ENCODE peak calls at places on chromosome X, in seven cellular contexts. One of them, this sample, is unnamed.

GRCh38 chrX:41145920-41146608 is 60.8 kb downstream of the USP9X start:
- DNase-seq in dorsolateral prefrontal cortex: no peak
- DNase-seq in foreskin keratinocyte: peak
- DNase-seq in cardiac muscle cell: no peak
- DNase-seq in hepatocyte: peak
- DNase-seq in coronary artery: no peak
- DNase-seq in fibroblast of lung: peak
- DNase-seq in this sample: peak

GRCh38 chrX:140440891-140441290 is 64.0 kb downstream of the SOX3 start:
- DNase-seq in dorsolateral prefrontal cortex: no peak
- DNase-seq in fibroblast of lung: peak
- DNase-seq in coronary artery: no peak
- DNase-seq in hepatocyte: peak
- DNase-seq in foreskin keratinocyte: no peak
- DNase-seq in cardiac muscle cell: peak
- DNase-seq in this sample: no peak

GRCh38 chrX:675896-676295 is 45.3 kb downstream of the SHOX start:
- DNase-seq in coronary artery: no peak
- DNase-seq in cardiac muscle cell: no peak
- DNase-seq in hepatocyte: no peak
- DNase-seq in fibroblast of lung: no peak
- DNase-seq in dorsolateral prefrontal cortex: no peak
- DNase-seq in foreskin keratinocyte: no peak
- DNase-seq in this sample: no peak

GRCh38 chrX:65587616-65588526 is 53.3 kb upstream of the LAS1L start:
- DNase-seq in cardiac muscle cell: no peak
- DNase-seq in fibroblast of lung: peak
- DNase-seq in foreskin keratinocyte: peak
- DNase-seq in dorsolateral prefrontal cortex: peak
- DNase-seq in hepatocyte: peak
- DNase-seq in coronary artery: peak
- DNase-seq in this sample: peak

GRCh38 chrX:40158036-40158706 is 60.4 kb upstream of the BCOR start:
- DNase-seq in dorsolateral prefrontal cortex: no peak
- DNase-seq in hepatocyte: peak
- DNase-seq in foreskin keratinocyte: no peak
- DNase-seq in fibroblast of lung: no peak
- DNase-seq in coronary artery: no peak
- DNase-seq in cardiac muscle cell: peak
- DNase-seq in this sample: no peak

GRCh38 chrX:130878350-130879341 is 24.4 kb downstream of the ENOX2 start:
- DNase-seq in cardiac muscle cell: no peak
- DNase-seq in coronary artery: no peak
- DNase-seq in foreskin keratinocyte: peak
- DNase-seq in dorsolateral prefrontal cortex: no peak
- DNase-seq in fibroblast of lung: peak
- DNase-seq in hepatocyte: no peak
- DNase-seq in this sample: peak

GRCh38 chrX:120517936-120518335 is 42.8 kb downstream of the CUL4B start:
- DNase-seq in cardiac muscle cell: no peak
- DNase-seq in foreskin keratinocyte: peak
- DNase-seq in hepatocyte: no peak
- DNase-seq in coronary artery: no peak
- DNase-seq in dorsolateral prefrontal cortex: no peak
- DNase-seq in fibroblast of lung: peak
- DNase-seq in this sample: no peak

GRCh38 chrX:152923599-152923998 is 25.7 kb downstream of the ZNF185 start:
- DNase-seq in foreskin keratinocyte: no peak
- DNase-seq in coronary artery: no peak
- DNase-seq in hepatocyte: no peak
- DNase-seq in dorsolateral prefrontal cortex: no peak
- DNase-seq in cardiac muscle cell: no peak
- DNase-seq in fibroblast of lung: no peak
- DNase-seq in this sample: no peak

GRCh38 chrX:105822138-105823091 is at the start of gene NRK:
- DNase-seq in cardiac muscle cell: peak
- DNase-seq in coronary artery: no peak
- DNase-seq in dorsolateral prefrontal cortex: no peak
- DNase-seq in foreskin keratinocyte: no peak
- DNase-seq in hepatocyte: peak
- DNase-seq in fibroblast of lung: peak
- DNase-seq in this sample: no peak

GRCh38 chrX:136318895-136319597 is 18.3 kb downstream of the ADGRG4 start:
- DNase-seq in coronary artery: no peak
- DNase-seq in hepatocyte: no peak
- DNase-seq in cardiac muscle cell: no peak
- DNase-seq in foreskin keratinocyte: no peak
- DNase-seq in fibroblast of lung: no peak
- DNase-seq in dorsolateral prefrontal cortex: no peak
- DNase-seq in this sample: no peak

GRCh38 chrX:107677909-107678308 is 49.6 kb downstream of the PRPS1 start:
- DNase-seq in foreskin keratinocyte: no peak
- DNase-seq in cardiac muscle cell: no peak
- DNase-seq in dorsolateral prefrontal cortex: no peak
- DNase-seq in hepatocyte: no peak
- DNase-seq in fibroblast of lung: no peak
- DNase-seq in coronary artery: peak
- DNase-seq in this sample: no peak

GRCh38 chrX:63673896-63674295 is 111.1 kb downstream of the ARHGEF9 start:
- DNase-seq in coronary artery: no peak
- DNase-seq in dorsolateral prefrontal cortex: no peak
- DNase-seq in hepatocyte: no peak
- DNase-seq in cardiac muscle cell: no peak
- DNase-seq in fibroblast of lung: no peak
- DNase-seq in foreskin keratinocyte: no peak
- DNase-seq in this sample: no peak

GRCh38 chrX:130418066-130418465 is 16.3 kb downstream of the RBMX2 start:
- DNase-seq in fibroblast of lung: no peak
- DNase-seq in cardiac muscle cell: no peak
- DNase-seq in dorsolateral prefrontal cortex: no peak
- DNase-seq in foreskin keratinocyte: no peak
- DNase-seq in coronary artery: no peak
- DNase-seq in hepatocyte: no peak
- DNase-seq in this sample: no peak

GRCh38 chrX:80808854-80809493 is 703 bp downstream of the BRWD3 start:
- DNase-seq in hepatocyte: peak
- DNase-seq in cardiac muscle cell: peak
- DNase-seq in coronary artery: peak
- DNase-seq in dorsolateral prefrontal cortex: peak
- DNase-seq in fibroblast of lung: peak
- DNase-seq in foreskin keratinocyte: peak
- DNase-seq in this sample: peak

GRCh38 chrX:134692233-134692632 is 34.0 kb upstream of the PLAC1 start:
- DNase-seq in cardiac muscle cell: no peak
- DNase-seq in dorsolateral prefrontal cortex: no peak
- DNase-seq in fibroblast of lung: no peak
- DNase-seq in hepatocyte: no peak
- DNase-seq in foreskin keratinocyte: no peak
- DNase-seq in coronary artery: no peak
- DNase-seq in this sample: no peak

GRCh38 chrX:77785400-77785745 is 643 bp downstream of the ATRX start:
- DNase-seq in hepatocyte: peak
- DNase-seq in cardiac muscle cell: peak
- DNase-seq in coronary artery: no peak
- DNase-seq in dorsolateral prefrontal cortex: no peak
- DNase-seq in fibroblast of lung: peak
- DNase-seq in foreskin keratinocyte: no peak
- DNase-seq in this sample: peak

GRCh38 chrX:1392376-1393130 is 640 bp upstream of the SLC25A6 start:
- DNase-seq in fibroblast of lung: peak
- DNase-seq in cardiac muscle cell: peak
- DNase-seq in hepatocyte: peak
- DNase-seq in coronary artery: peak
- DNase-seq in dorsolateral prefrontal cortex: peak
- DNase-seq in foreskin keratinocyte: peak
- DNase-seq in this sample: peak

GRCh38 chrX:7163146-7163677 is 15.3 kb upstream of the PUDP start:
- DNase-seq in foreskin keratinocyte: no peak
- DNase-seq in cardiac muscle cell: no peak
- DNase-seq in hepatocyte: no peak
- DNase-seq in fibroblast of lung: no peak
- DNase-seq in dorsolateral prefrontal cortex: no peak
- DNase-seq in coronary artery: no peak
- DNase-seq in this sample: no peak

GRCh38 chrX:819684-820083 is 189.1 kb downstream of the SHOX start:
- DNase-seq in dorsolateral prefrontal cortex: no peak
- DNase-seq in hepatocyte: no peak
- DNase-seq in coronary artery: no peak
- DNase-seq in cardiac muscle cell: no peak
- DNase-seq in foreskin keratinocyte: no peak
- DNase-seq in fibroblast of lung: no peak
- DNase-seq in this sample: no peak

GRCh38 chrX:53440101-53440500 is 5.9 kb upstream of the HSD17B10 start:
- DNase-seq in dorsolateral prefrontal cortex: no peak
- DNase-seq in hepatocyte: no peak
- DNase-seq in foreskin keratinocyte: peak
- DNase-seq in fibroblast of lung: no peak
- DNase-seq in coronary artery: no peak
- DNase-seq in cardiac muscle cell: no peak
- DNase-seq in this sample: no peak

GRCh38 chrX:120769576-120770341 is 105.9 kb downstream of the CT47B1 start:
- DNase-seq in coronary artery: no peak
- DNase-seq in dorsolateral prefrontal cortex: no peak
- DNase-seq in cardiac muscle cell: peak
- DNase-seq in foreskin keratinocyte: peak
- DNase-seq in hepatocyte: peak
- DNase-seq in fibroblast of lung: peak
- DNase-seq in this sample: peak

GRCh38 chrX:84729809-84730208 is 227.6 kb upstream of the HDX start:
- DNase-seq in hepatocyte: peak
- DNase-seq in cardiac muscle cell: peak
- DNase-seq in foreskin keratinocyte: peak
- DNase-seq in dorsolateral prefrontal cortex: no peak
- DNase-seq in coronary artery: no peak
- DNase-seq in fibroblast of lung: peak
- DNase-seq in this sample: no peak
- TF ChIP-seq CTCF in hepatocyte: peak
- TF ChIP-seq CTCF in cardiac muscle cell: peak
- TF ChIP-seq CTCF in foreskin keratinocyte: peak
- TF ChIP-seq CTCF in dorsolateral prefrontal cortex: peak
- TF ChIP-seq CTCF in coronary artery: peak
- TF ChIP-seq CTCF in fibroblast of lung: peak
- TF ChIP-seq CTCF in this sample: peak

GRCh38 chrX:23926015-23926414 is 18.2 kb downstream of the CXorf58 start:
- DNase-seq in dorsolateral prefrontal cortex: no peak
- DNase-seq in fibroblast of lung: no peak
- DNase-seq in coronary artery: no peak
- DNase-seq in hepatocyte: no peak
- DNase-seq in foreskin keratinocyte: no peak
- DNase-seq in cardiac muscle cell: peak
- DNase-seq in this sample: no peak
- H3K27ac ChIP-seq in dorsolateral prefrontal cortex: no peak
- H3K27ac ChIP-seq in fibroblast of lung: no peak
- H3K27ac ChIP-seq in coronary artery: no peak
- H3K27ac ChIP-seq in hepatocyte: no peak
- H3K27ac ChIP-seq in foreskin keratinocyte: no peak
- H3K27ac ChIP-seq in cardiac muscle cell: no peak
- H3K27ac ChIP-seq in this sample: no peak

DNA sequence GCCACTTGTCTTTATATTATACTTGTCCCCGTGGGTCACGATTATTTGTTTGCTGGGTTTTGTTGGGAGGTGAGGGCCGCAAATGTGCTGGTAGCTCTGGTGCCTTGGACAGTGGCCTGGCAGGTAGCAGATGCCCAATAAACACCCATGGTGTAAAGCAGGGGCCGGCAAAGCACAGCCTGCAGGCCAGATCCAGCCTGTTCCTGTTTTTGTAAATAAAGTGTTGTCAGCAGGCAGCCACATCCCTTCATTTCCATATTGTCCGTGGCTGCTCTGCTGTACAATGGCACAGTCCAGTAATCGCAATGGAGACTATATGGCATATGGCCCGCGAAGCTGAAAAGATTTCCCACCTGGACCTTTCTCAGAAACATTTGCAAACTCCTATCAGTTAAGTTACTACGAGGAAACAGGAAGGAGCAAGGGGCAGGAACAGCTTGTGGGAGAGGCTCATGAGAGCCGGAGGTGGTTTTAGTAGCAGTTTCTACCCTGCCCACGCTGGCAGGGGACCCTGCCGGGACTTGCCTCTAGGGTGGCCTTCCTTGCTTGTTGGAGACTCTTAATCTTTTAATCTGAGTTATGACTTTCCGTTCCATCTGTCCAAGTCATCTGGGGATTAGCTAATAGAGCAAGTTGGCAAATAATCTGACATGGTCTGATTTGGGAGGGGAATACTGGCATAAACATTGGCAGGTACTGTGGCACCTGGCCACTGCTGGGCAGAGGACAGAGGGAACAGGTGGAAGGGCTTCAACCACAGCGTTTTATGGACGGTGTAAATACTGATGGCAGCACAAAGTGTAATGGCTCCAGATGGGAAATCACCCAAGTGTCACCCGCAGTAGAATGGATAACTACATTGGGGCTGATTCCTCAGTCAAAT is 19.6 kb downstream of the CLCN4 start:
- DNase-seq in dorsolateral prefrontal cortex: no peak
- DNase-seq in fibroblast of lung: no peak
- DNase-seq in foreskin keratinocyte: peak
- DNase-seq in coronary artery: peak
- DNase-seq in cardiac muscle cell: no peak
- DNase-seq in hepatocyte: no peak
- DNase-seq in this sample: no peak
- TF ChIP-seq CTCF in dorsolateral prefrontal cortex: no peak
- TF ChIP-seq CTCF in fibroblast of lung: no peak
- TF ChIP-seq CTCF in foreskin keratinocyte: no peak
- TF ChIP-seq CTCF in coronary artery: no peak
- TF ChIP-seq CTCF in cardiac muscle cell: no peak
- TF ChIP-seq CTCF in hepatocyte: no peak
- TF ChIP-seq CTCF in this sample: no peak

GRCh38 chrX:150159537-150159936 is 203.6 kb upstream of the MAMLD1 start:
- DNase-seq in cardiac muscle cell: no peak
- DNase-seq in fibroblast of lung: no peak
- DNase-seq in dorsolateral prefrontal cortex: no peak
- DNase-seq in foreskin keratinocyte: no peak
- DNase-seq in coronary artery: no peak
- DNase-seq in hepatocyte: no peak
- DNase-seq in this sample: no peak
- H3K27ac ChIP-seq in cardiac muscle cell: no peak
- H3K27ac ChIP-seq in fibroblast of lung: no peak
- H3K27ac ChIP-seq in dorsolateral prefrontal cortex: no peak
- H3K27ac ChIP-seq in foreskin keratinocyte: no peak
- H3K27ac ChIP-seq in coronary artery: no peak
- H3K27ac ChIP-seq in hepatocyte: no peak
- H3K27ac ChIP-seq in this sample: no peak

DNA sequence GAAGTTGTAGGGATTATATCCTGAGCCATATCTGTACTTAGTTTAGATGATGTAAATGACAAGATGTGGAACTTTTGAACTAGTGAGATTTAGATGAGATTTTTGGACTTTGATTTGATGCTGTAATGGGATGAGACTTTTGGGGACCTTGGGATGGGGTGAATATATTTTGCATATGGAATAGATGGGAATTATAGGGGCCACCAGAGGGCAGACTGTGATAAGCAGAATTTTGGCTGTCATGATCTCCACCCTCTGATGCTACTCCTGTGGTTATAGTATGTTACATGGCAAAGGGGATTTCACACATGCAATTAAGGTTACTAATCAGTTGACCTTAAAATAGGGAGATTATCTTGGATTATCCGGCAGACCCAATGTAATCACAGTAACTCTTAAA is 214.0 kb upstream of the NHS start:
- DNase-seq in foreskin keratinocyte: no peak
- DNase-seq in hepatocyte: no peak
- DNase-seq in fibroblast of lung: no peak
- DNase-seq in dorsolateral prefrontal cortex: no peak
- DNase-seq in cardiac muscle cell: no peak
- DNase-seq in coronary artery: no peak
- DNase-seq in this sample: peak
- TF ChIP-seq CTCF in foreskin keratinocyte: peak
- TF ChIP-seq CTCF in hepatocyte: no peak
- TF ChIP-seq CTCF in fibroblast of lung: no peak
- TF ChIP-seq CTCF in dorsolateral prefrontal cortex: no peak
- TF ChIP-seq CTCF in cardiac muscle cell: no peak
- TF ChIP-seq CTCF in coronary artery: no peak
- TF ChIP-seq CTCF in this sample: no peak